ENCODE peak calls at places on chromosome 9, in six cellular contexts. One of them, this sample, is unnamed.

GRCh38 chr9:132768932-132769894 is 98.9 kb downstream of the GTF3C4 start:
- DNase-seq in T1000: no peak
- DNase-seq in T-cell: peak
- DNase-seq in DMS153: peak
- DNase-seq in midbrain: peak
- DNase-seq in hippocampal formation: no peak
- DNase-seq in this sample: no peak

GRCh38 chr9:23821400-23822181 is 4.4 kb downstream of the ELAVL2 start:
- DNase-seq in T1000: peak
- DNase-seq in T-cell: no peak
- DNase-seq in DMS153: no peak
- DNase-seq in midbrain: no peak
- DNase-seq in hippocampal formation: no peak
- DNase-seq in this sample: no peak

GRCh38 chr9:129138476-129139232 is 27.4 kb downstream of the PTPA start:
- DNase-seq in T1000: no peak
- DNase-seq in T-cell: no peak
- DNase-seq in DMS153: no peak
- DNase-seq in midbrain: no peak
- DNase-seq in hippocampal formation: no peak
- DNase-seq in this sample: no peak

GRCh38 chr9:107712390-107712789 is 222.8 kb upstream of the KLF4 start:
- DNase-seq in T1000: peak
- DNase-seq in T-cell: no peak
- DNase-seq in DMS153: no peak
- DNase-seq in midbrain: no peak
- DNase-seq in hippocampal formation: no peak
- DNase-seq in this sample: no peak

GRCh38 chr9:77435688-77436087 is 212.4 kb downstream of the GNA14 start:
- DNase-seq in T1000: no peak
- DNase-seq in T-cell: no peak
- DNase-seq in DMS153: no peak
- DNase-seq in midbrain: no peak
- DNase-seq in hippocampal formation: no peak
- DNase-seq in this sample: no peak

GRCh38 chr9:133979124-133979920 is 12.8 kb downstream of the VAV2 start:
- DNase-seq in T1000: no peak
- DNase-seq in T-cell: no peak
- DNase-seq in DMS153: no peak
- DNase-seq in midbrain: no peak
- DNase-seq in hippocampal formation: no peak
- DNase-seq in this sample: no peak

GRCh38 chr9:95819636-95820035 is 55.9 kb upstream of the ERCC6L2 start:
- DNase-seq in T1000: no peak
- DNase-seq in T-cell: no peak
- DNase-seq in DMS153: no peak
- DNase-seq in midbrain: no peak
- DNase-seq in hippocampal formation: no peak
- DNase-seq in this sample: no peak

GRCh38 chr9:89874351-89875321 is 269.8 kb downstream of the GADD45G start:
- DNase-seq in T1000: no peak
- DNase-seq in T-cell: no peak
- DNase-seq in DMS153: peak
- DNase-seq in midbrain: peak
- DNase-seq in hippocampal formation: no peak
- DNase-seq in this sample: peak

GRCh38 chr9:125863920-125864319 is 116.7 kb downstream of the PBX3 start:
- DNase-seq in T1000: no peak
- DNase-seq in T-cell: no peak
- DNase-seq in DMS153: no peak
- DNase-seq in midbrain: no peak
- DNase-seq in hippocampal formation: no peak
- DNase-seq in this sample: no peak

GRCh38 chr9:127972316-127972871 is 8.4 kb downstream of the EEIG1 start:
- DNase-seq in T1000: no peak
- DNase-seq in T-cell: no peak
- DNase-seq in DMS153: no peak
- DNase-seq in midbrain: peak
- DNase-seq in hippocampal formation: no peak
- DNase-seq in this sample: no peak

GRCh38 chr9:70484232-70485130 is 70.0 kb upstream of the KLF9 start:
- DNase-seq in T1000: no peak
- DNase-seq in T-cell: no peak
- DNase-seq in DMS153: peak
- DNase-seq in midbrain: peak
- DNase-seq in hippocampal formation: peak
- DNase-seq in this sample: no peak

GRCh38 chr9:104279535-104280215 is 185.6 kb downstream of the SMC2 start:
- DNase-seq in T1000: no peak
- DNase-seq in T-cell: no peak
- DNase-seq in DMS153: no peak
- DNase-seq in midbrain: no peak
- DNase-seq in hippocampal formation: no peak
- DNase-seq in this sample: no peak

GRCh38 chr9:136605966-136606365 is 56.8 kb upstream of the EGFL7 start:
- DNase-seq in T1000: no peak
- DNase-seq in T-cell: no peak
- DNase-seq in DMS153: no peak
- DNase-seq in midbrain: peak
- DNase-seq in hippocampal formation: no peak
- DNase-seq in this sample: no peak

GRCh38 chr9:19201899-19202891 is 28.3 kb upstream of the DENND4C start:
- DNase-seq in T1000: no peak
- DNase-seq in T-cell: no peak
- DNase-seq in DMS153: peak
- DNase-seq in midbrain: no peak
- DNase-seq in hippocampal formation: no peak
- DNase-seq in this sample: no peak

GRCh38 chr9:137074657-137075274 is 2.6 kb upstream of the UAP1L1 start:
- DNase-seq in T1000: no peak
- DNase-seq in T-cell: no peak
- DNase-seq in DMS153: no peak
- DNase-seq in midbrain: no peak
- DNase-seq in hippocampal formation: no peak
- DNase-seq in this sample: no peak

GRCh38 chr9:122261469-122261881 is 3.2 kb downstream of the RBM18 start:
- DNase-seq in T1000: peak
- DNase-seq in T-cell: no peak
- DNase-seq in DMS153: peak
- DNase-seq in midbrain: no peak
- DNase-seq in hippocampal formation: no peak
- DNase-seq in this sample: no peak

GRCh38 chr9:995776-996175 is 19.3 kb downstream of the DMRT3 start:
- DNase-seq in T1000: no peak
- DNase-seq in T-cell: no peak
- DNase-seq in DMS153: no peak
- DNase-seq in midbrain: no peak
- DNase-seq in hippocampal formation: no peak
- DNase-seq in this sample: no peak

GRCh38 chr9:121299125-121299466 is 31.1 kb downstream of the GSN start:
- DNase-seq in T1000: no peak
- DNase-seq in T-cell: no peak
- DNase-seq in DMS153: no peak
- DNase-seq in midbrain: no peak
- DNase-seq in hippocampal formation: no peak
- DNase-seq in this sample: no peak

GRCh38 chr9:100088202-100088601 is 10.6 kb downstream of the ERP44 start:
- DNase-seq in T1000: no peak
- DNase-seq in T-cell: no peak
- DNase-seq in DMS153: no peak
- DNase-seq in midbrain: no peak
- DNase-seq in hippocampal formation: no peak
- DNase-seq in this sample: no peak

GRCh38 chr9:136242908-136243525 is 2.6 kb downstream of the QSOX2 start:
- DNase-seq in T1000: no peak
- DNase-seq in T-cell: no peak
- DNase-seq in DMS153: no peak
- DNase-seq in midbrain: no peak
- DNase-seq in hippocampal formation: no peak
- DNase-seq in this sample: no peak

GRCh38 chr9:95181226-95181818 is 136.2 kb downstream of the FANCC start:
- DNase-seq in T1000: no peak
- DNase-seq in T-cell: no peak
- DNase-seq in DMS153: no peak
- DNase-seq in midbrain: no peak
- DNase-seq in hippocampal formation: no peak
- DNase-seq in this sample: no peak

GRCh38 chr9:33165263-33166151 is 1.6 kb downstream of the B4GALT1 start:
- DNase-seq in T1000: no peak
- DNase-seq in T-cell: no peak
- DNase-seq in DMS153: no peak
- DNase-seq in midbrain: no peak
- DNase-seq in hippocampal formation: no peak
- DNase-seq in this sample: no peak

GRCh38 chr9:72812622-72813111 is 140.2 kb downstream of the ALDH1A1 start:
- DNase-seq in T1000: no peak
- DNase-seq in T-cell: no peak
- DNase-seq in DMS153: no peak
- DNase-seq in midbrain: no peak
- DNase-seq in hippocampal formation: no peak
- DNase-seq in this sample: no peak

GRCh38 chr9:116154976-116155699 is 1.5 kb downstream of the PAPPA start:
- DNase-seq in T1000: no peak
- DNase-seq in T-cell: no peak
- DNase-seq in DMS153: no peak
- DNase-seq in midbrain: no peak
- DNase-seq in hippocampal formation: no peak
- DNase-seq in this sample: no peak

GRCh38 chr9:125743687-125744428 is 3.3 kb upstream of the PBX3 start:
- DNase-seq in T1000: no peak
- DNase-seq in T-cell: no peak
- DNase-seq in DMS153: no peak
- DNase-seq in midbrain: no peak
- DNase-seq in hippocampal formation: no peak
- DNase-seq in this sample: no peak

GRCh38 chr9:82090041-82090440 is 101.5 kb downstream of the SPATA31D1 start:
- DNase-seq in T1000: no peak
- DNase-seq in T-cell: no peak
- DNase-seq in DMS153: no peak
- DNase-seq in midbrain: no peak
- DNase-seq in hippocampal formation: no peak
- DNase-seq in this sample: no peak

GRCh38 chr9:136808781-136809158 is 1.0 kb downstream of the RABL6 start:
- DNase-seq in T1000: no peak
- DNase-seq in T-cell: no peak
- DNase-seq in DMS153: no peak
- DNase-seq in midbrain: no peak
- DNase-seq in hippocampal formation: no peak
- DNase-seq in this sample: no peak

GRCh38 chr9:70410368-70410767 is 4.1 kb downstream of the KLF9 start:
- DNase-seq in T1000: no peak
- DNase-seq in T-cell: no peak
- DNase-seq in DMS153: no peak
- DNase-seq in midbrain: peak
- DNase-seq in hippocampal formation: peak
- DNase-seq in this sample: no peak

GRCh38 chr9:131503626-131504465 is 1.1 kb downstream of the POMT1 start:
- DNase-seq in T1000: peak
- DNase-seq in T-cell: peak
- DNase-seq in DMS153: no peak
- DNase-seq in midbrain: no peak
- DNase-seq in hippocampal formation: no peak
- DNase-seq in this sample: no peak

GRCh38 chr9:74132986-74133385 is 364.1 kb upstream of the RORB start:
- DNase-seq in T1000: no peak
- DNase-seq in T-cell: no peak
- DNase-seq in DMS153: no peak
- DNase-seq in midbrain: no peak
- DNase-seq in hippocampal formation: no peak
- DNase-seq in this sample: no peak

GRCh38 chr9:120655005-120655622 is 59.2 kb downstream of the MEGF9 start:
- DNase-seq in T1000: no peak
- DNase-seq in T-cell: no peak
- DNase-seq in DMS153: no peak
- DNase-seq in midbrain: no peak
- DNase-seq in hippocampal formation: no peak
- DNase-seq in this sample: no peak

GRCh38 chr9:124084087-124084486 is 72.5 kb downstream of the LHX2 start:
- DNase-seq in T1000: no peak
- DNase-seq in T-cell: no peak
- DNase-seq in DMS153: no peak
- DNase-seq in midbrain: no peak
- DNase-seq in hippocampal formation: no peak
- DNase-seq in this sample: no peak

GRCh38 chr9:81002242-81002641 is 687.1 kb downstream of the TLE1 start:
- DNase-seq in T1000: no peak
- DNase-seq in T-cell: no peak
- DNase-seq in DMS153: no peak
- DNase-seq in midbrain: no peak
- DNase-seq in hippocampal formation: no peak
- DNase-seq in this sample: no peak

GRCh38 chr9:136014928-136015633 is 53.9 kb upstream of the UBAC1 start:
- DNase-seq in T1000: no peak
- DNase-seq in T-cell: no peak
- DNase-seq in DMS153: no peak
- DNase-seq in midbrain: no peak
- DNase-seq in hippocampal formation: no peak
- DNase-seq in this sample: no peak

GRCh38 chr9:83056911-83057310 is 6.0 kb downstream of the RASEF start:
- DNase-seq in T1000: no peak
- DNase-seq in T-cell: no peak
- DNase-seq in DMS153: no peak
- DNase-seq in midbrain: no peak
- DNase-seq in hippocampal formation: no peak
- DNase-seq in this sample: no peak

This sample was measured in esophagus muscularis mucosa.